ENCODE peak calls at places on chromosomes 3 and 15, in seven cellular contexts. S is psoas muscle; W is WERI-Rb-1; U is PC-3; N is CD8-positive, alpha-beta T cell; G is cardiac muscle cell; F is uterus. B is an unnamed sample.
A peak's percentile ranks its signal among the peaks of the same experiment; 100 is the strongest.

GRCh38 chr3:194087995-194088841 is 47.7 kb upstream of the HES1 start:
- DNase-seq in S (no peak), U (no peak), W (no peak), G (no peak), F (no peak), N (no peak), B (no peak)

GRCh38 chr3:195542261-195542660 is 864 bp downstream of the PPP1R2 start:
- DNase-seq in W (no peak), U (peak; percentile 15), G (peak; percentile 6), F (no peak), N (no peak), S (no peak), B (no peak)

GRCh38 chr3:57127849-57128566 is 37.1 kb downstream of the IL17RD start:
- DNase-seq in W (peak; percentile 83), N (no peak), F (peak; percentile 60), U (no peak), G (peak; percentile 41), S (no peak), B (no peak)

GRCh38 chr3:15241341-15241740 is 35.3 kb downstream of the CAPN7 start:
- DNase-seq in W (peak; percentile 67), U (peak; percentile 34), F (peak; percentile 61), G (peak; percentile 23), S (peak; percentile 42), N (no peak), B (no peak)

GRCh38 chr3:184031187-184031792 is at the start of gene HTR3D:
- DNase-seq in F (no peak), N (no peak), W (no peak), G (no peak), S (no peak), U (no peak), B (no peak)

GRCh38 chr3:104388624-104389023 is 978.1 kb upstream of the ALCAM start:
- DNase-seq in W (no peak), F (no peak), S (no peak), N (no peak), G (peak; percentile 49), U (peak; percentile 67), B (no peak)

GRCh38 chr15:27486676-27487290 is 515.8 kb downstream of the GABRG3 start:
- DNase-seq in G (no peak), U (no peak), S (no peak), N (no peak), W (no peak), F (no peak), B (no peak)

GRCh38 chr3:151107701-151108100 is 22.2 kb downstream of the MED12L start:
- DNase-seq in W (no peak), F (no peak), G (no peak), N (no peak), U (no peak), S (no peak), B (no peak)

GRCh38 chr3:123025642-123026521 is 1.7 kb downstream of the SEMA5B start:
- DNase-seq in S (no peak), U (no peak), N (no peak), G (peak; percentile 26), W (no peak), F (peak; percentile 27), B (no peak)

GRCh38 chr15:78875107-78875914 is 2.6 kb downstream of the MORF4L1 start:
- DNase-seq in U (no peak), G (no peak), S (no peak), W (no peak), F (no peak), N (no peak), B (no peak)

GRCh38 chr3:86178095-86178494 is 812.9 kb downstream of the VGLL3 start:
- DNase-seq in U (no peak), F (no peak), S (no peak), G (no peak), W (no peak), N (no peak), B (no peak)

GRCh38 chr3:31361391-31362273 is 171.1 kb upstream of the STT3B start:
- DNase-seq in G (peak; percentile 69), U (peak; percentile 57), F (no peak), S (no peak), N (no peak), W (no peak), B (no peak)

GRCh38 chr3:23640472-23641146 is 165.1 kb upstream of the UBE2E1 start:
- DNase-seq in N (no peak), S (no peak), U (no peak), G (no peak), W (no peak), F (no peak), B (no peak)

GRCh38 chr3:105865016-105865623 is 3.7 kb downstream of the CBLB start:
- DNase-seq in N (no peak), U (peak; percentile 46), F (no peak), G (no peak), S (no peak), W (no peak), B (no peak)

GRCh38 chr15:39920510-39921273 is 626 bp upstream of the GPR176 start:
- DNase-seq in F (peak; percentile 78), G (peak; percentile 87), W (peak; percentile 68), N (peak; percentile 69), S (peak; percentile 87), U (peak; percentile 80), B (no peak)

GRCh38 chr15:50879016-50879415 is 29.5 kb upstream of the AP4E1 start:
- DNase-seq in F (no peak), W (no peak), U (no peak), G (no peak), S (no peak), N (no peak), B (no peak)

GRCh38 chr3:73614385-73614784 is 10.4 kb downstream of the PDZRN3 start:
- DNase-seq in U (no peak), N (no peak), W (no peak), S (no peak), F (peak; percentile 52), G (peak; percentile 98), B (no peak)

GRCh38 chr15:82900511-82900910 is 52.0 kb downstream of the HOMER2 start:
- DNase-seq in F (no peak), G (no peak), U (no peak), N (no peak), W (no peak), S (no peak), B (no peak)

GRCh38 chr3:43087249-43087776 is 18.6 kb downstream of the POMGNT2 start:
- DNase-seq in G (peak; percentile 11), S (no peak), N (no peak), U (peak; percentile 13), W (no peak), F (no peak), B (no peak)

GRCh38 chr3:171428321-171428787 is 31.9 kb downstream of the TNIK start:
- DNase-seq in G (no peak), W (no peak), N (no peak), F (no peak), S (no peak), U (no peak), B (no peak)

GRCh38 chr3:171427771-171428320 is 32.4 kb downstream of the TNIK start:
- DNase-seq in F (no peak), N (no peak), S (no peak), U (no peak), G (no peak), W (no peak), B (no peak)

GRCh38 chr3:171430530-171430929 is 29.7 kb downstream of the TNIK start:
- DNase-seq in U (no peak), W (no peak), G (no peak), N (no peak), F (no peak), S (no peak), B (no peak)

GRCh38 chr3:171429635-171430034 is 30.6 kb downstream of the TNIK start:
- DNase-seq in N (no peak), U (no peak), G (no peak), W (no peak), F (no peak), S (no peak), B (no peak)

GRCh38 chr3:171428892-171429291 is 31.3 kb downstream of the TNIK start:
- DNase-seq in N (no peak), W (no peak), U (no peak), F (no peak), S (no peak), G (no peak), B (no peak)
- H3K4me3 ChIP-seq in N (no peak overlapping the region), W (no peak overlapping the region), U (no peak overlapping the region), F (no peak overlapping the region), S (no peak overlapping the region), G (no peak overlapping the region), B (no peak overlapping the region)

GRCh38 chr15:69574506-69574905 is 121.9 kb downstream of the RPLP1 start:
- DNase-seq in U (no peak), N (no peak), F (no peak), G (no peak), W (no peak), S (no peak), B (no peak)
- H3K27ac ChIP-seq in U (no peak overlapping the region), N (no peak overlapping the region), F (peak overlapping the region; percentile 37), G (no peak overlapping the region), W (no peak overlapping the region), S (no peak overlapping the region), B (peak overlapping the region; percentile 11)

GRCh38 chr15:32718082-32718821 is 448 bp downstream of the GREM1 start:
- DNase-seq in N (no peak), F (no peak), U (no peak), W (peak; percentile 16), G (peak; percentile 35), S (no peak), B (no peak)
- H3K27me3 ChIP-seq in N (peaks cover 8% of the 10 kb centered on the region), F (peaks cover 5% of the 10 kb centered on the region), U (no peaks in the 10 kb centered on the region), W (peaks cover 24% of the 10 kb centered on the region), G (peaks cover 100% of the 10 kb centered on the region), S (peaks cover 76% of the 10 kb centered on the region), B (no peaks in the 10 kb centered on the region)

DNA sequence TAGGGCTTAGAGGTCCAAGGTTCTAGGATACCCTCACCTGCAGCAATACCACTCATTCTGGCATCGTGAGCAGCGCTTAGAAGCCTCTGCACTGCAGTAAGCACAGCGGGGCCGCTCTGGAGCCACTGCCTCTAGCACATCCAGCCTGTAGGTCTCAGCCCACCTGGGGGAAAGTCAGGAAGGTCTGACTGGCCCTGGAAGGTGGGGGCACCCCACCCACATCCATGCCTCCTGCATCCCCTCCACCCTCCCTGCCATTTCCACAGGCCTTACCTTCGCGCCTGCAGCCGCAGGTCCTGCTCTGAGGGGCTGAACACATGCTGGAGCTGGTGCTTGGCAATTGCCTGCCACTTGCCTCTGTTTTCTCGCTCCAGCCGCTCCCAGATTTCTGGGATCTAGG is 901 bp upstream of the RASSF1 start:
- DNase-seq in F (no peak), N (no peak), G (no peak), U (no peak), W (no peak), S (no peak), B (no peak)
- H3K4me3 ChIP-seq in F (no peak overlapping the region), N (peak overlapping the region; percentile 98), G (no peak overlapping the region), U (no peak overlapping the region), W (no peak overlapping the region), S (peak overlapping the region; percentile 93), B (peak overlapping the region; percentile 58)